ENCODE peak calls at places on chromosomes 4 and X, in eight cellular contexts. V is brain microvascular endothelial cell; X is dorsolateral prefrontal cortex; A is CD4-positive, alpha-beta T cell; K is left ventricle myocardium inferior; W is lower lobe of right lung; Y is psoas muscle; T is CD4-positive, alpha-beta memory T cell. L is an unnamed sample.

GRCh38 chr4:55517526-55518229 is 29.0 kb downstream of the CLOCK start:
- DNase-seq in V (no peak), X (no peak), A (no peak), K (no peak), W (no peak), Y (no peak), T (no peak), L (no peak)

GRCh38 chr4:186900232-186900900 is 176.7 kb upstream of the FAT1 start:
- DNase-seq in V (peak; percentile 93), X (no peak), A (no peak), K (no peak), W (no peak), Y (no peak), T (no peak), L (no peak)

GRCh38 chr4:8148159-8148558 is 10.5 kb downstream of the ABLIM2 start:
- DNase-seq in V (no peak), X (no peak), A (no peak), K (no peak), W (no peak), Y (no peak), T (no peak), L (no peak)

GRCh38 chr4:65508169-65508568 is 162.1 kb downstream of the EPHA5 start:
- DNase-seq in V (peak; percentile 62), X (no peak), A (no peak), K (no peak), W (no peak), Y (no peak), T (no peak), L (no peak)

GRCh38 chr4:11133868-11134267 is 294.8 kb downstream of the HS3ST1 start:
- DNase-seq in V (no peak), X (no peak), A (no peak), K (no peak), W (no peak), Y (no peak), T (no peak), L (no peak)

GRCh38 chr4:39637572-39638357 is 900 bp downstream of the SMIM14 start:
- DNase-seq in V (peak; percentile 55), X (no peak), A (peak; percentile 4), K (peak; percentile 60), W (peak; percentile 73), Y (peak; percentile 52), T (peak; percentile 34), L (peak; percentile 32)

GRCh38 chrX:38800981-38801845 is at the start of gene MID1IP1:
- DNase-seq in V (peak; percentile 91), X (peak; percentile 80), A (peak; percentile 64), K (peak; percentile 92), W (peak; percentile 94), Y (peak; percentile 91), T (peak; percentile 77), L (peak; percentile 86)

GRCh38 chr4:146104541-146104940 is 71.0 kb upstream of the LSM6 start:
- DNase-seq in V (no peak), X (no peak), A (no peak), K (no peak), W (no peak), Y (no peak), T (no peak), L (no peak)

GRCh38 chr4:86117781-86118302 is 242.0 kb downstream of the MAPK10 start:
- DNase-seq in V (peak; percentile 88), X (no peak), A (no peak), K (no peak), W (no peak), Y (no peak), T (no peak), L (no peak)

GRCh38 chr4:95232358-95233156 is 316.2 kb downstream of the UNC5C start:
- DNase-seq in V (no peak), X (no peak), A (no peak), K (no peak), W (no peak), Y (no peak), T (no peak), L (peak; percentile 5)

GRCh38 chr4:8391972-8392371 is 48.6 kb downstream of the ACOX3 start:
- DNase-seq in V (peak; percentile 85), X (no peak), A (no peak), K (peak; percentile 60), W (no peak), Y (peak; percentile 71), T (no peak), L (no peak)

GRCh38 chr4:152936446-152937279 is 540 bp downstream of the FHDC1 start:
- DNase-seq in V (no peak), X (no peak), A (no peak), K (no peak), W (peak; percentile 59), Y (peak; percentile 18), T (no peak), L (no peak)

DNA sequence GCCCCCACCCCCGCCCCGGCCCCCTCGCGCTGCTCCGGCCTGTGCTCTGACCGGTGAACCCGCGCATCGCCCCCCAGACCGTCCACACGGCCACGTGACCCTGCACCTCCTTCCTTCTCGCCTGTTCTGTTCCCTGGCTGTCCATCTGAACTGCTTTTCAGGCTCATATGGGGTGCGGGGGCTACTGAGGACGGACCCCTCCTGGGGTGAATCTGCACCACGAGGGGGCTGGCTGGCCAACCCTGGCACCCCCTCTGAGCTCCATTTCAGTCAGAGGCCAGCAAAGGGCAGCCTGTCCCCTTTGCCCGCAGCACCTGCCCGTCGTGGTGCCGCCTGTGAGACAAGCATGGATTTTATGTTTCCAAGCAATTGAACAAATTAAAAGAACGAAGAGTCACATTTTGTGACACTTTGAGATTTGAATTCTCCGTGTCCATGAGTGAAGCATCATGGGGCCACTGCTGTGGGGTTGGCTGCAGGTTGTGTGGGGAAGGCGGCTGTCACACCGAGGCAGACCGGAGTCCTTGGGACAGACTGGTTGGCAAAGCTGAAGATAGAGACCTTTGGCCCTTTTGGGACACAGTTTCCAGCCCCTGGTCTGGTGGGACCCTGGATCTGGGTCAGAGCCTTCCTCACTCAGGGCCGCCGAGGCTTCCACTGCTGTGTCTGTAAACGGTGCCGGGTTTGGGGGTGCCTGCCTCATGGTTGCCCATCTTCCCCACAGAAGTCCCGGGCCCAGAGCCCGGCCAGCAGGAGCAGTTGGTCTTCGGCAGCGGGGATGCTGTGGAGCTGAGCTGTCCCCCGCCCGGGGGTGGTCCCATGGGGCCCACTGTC is 5.7 kb downstream of the FGFR3 start:
- DNase-seq in V (no peak), X (no peak), A (no peak), K (no peak), W (no peak), Y (no peak), T (no peak), L (no peak)
- H3K27ac ChIP-seq in V (no peak overlapping the region), X (no peak overlapping the region), A (no peak overlapping the region), K (no peak overlapping the region), W (no peak overlapping the region), Y (no peak overlapping the region), T (no peak overlapping the region), L (no peak overlapping the region)

GRCh38 chr4:183635737-183636136 is 23.2 kb downstream of the RWDD4 start:
- DNase-seq in V (no peak), X (no peak), A (no peak), K (no peak), W (no peak), Y (no peak), T (no peak), L (no peak)

GRCh38 chr4:183637461-183637860 is 21.5 kb downstream of the RWDD4 start:
- DNase-seq in V (no peak), X (no peak), A (no peak), K (no peak), W (no peak), Y (no peak), T (no peak), L (no peak)

GRCh38 chr4:183636923-183637322 is 22.1 kb downstream of the RWDD4 start:
- DNase-seq in V (peak; percentile 46), X (no peak), A (no peak), K (no peak), W (no peak), Y (no peak), T (no peak), L (no peak)

GRCh38 chr4:183635333-183635732 is 23.7 kb downstream of the RWDD4 start:
- DNase-seq in V (no peak), X (no peak), A (no peak), K (no peak), W (no peak), Y (no peak), T (no peak), L (no peak)

DNA sequence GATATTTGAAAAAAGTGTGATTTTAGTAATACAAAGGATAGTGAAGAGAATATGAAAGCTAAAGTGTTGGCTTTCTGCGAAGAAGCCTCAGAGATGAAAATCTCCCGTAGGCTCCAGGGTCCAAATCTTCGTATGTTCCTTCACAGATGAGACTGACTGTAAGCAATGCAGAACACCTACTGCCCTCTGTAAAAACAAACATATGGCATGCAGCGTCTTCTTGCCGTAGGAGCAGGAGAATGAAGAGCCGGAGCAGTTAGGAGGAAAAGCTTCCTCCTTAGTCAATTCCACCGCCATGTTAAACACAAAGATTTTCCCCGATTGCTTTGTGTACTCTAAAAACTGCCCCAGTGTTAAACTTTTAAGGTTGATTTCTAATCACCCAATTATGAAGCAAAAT is 22.5 kb downstream of the RWDD4 start:
- DNase-seq in V (peak; percentile 29), X (no peak), A (no peak), K (no peak), W (no peak), Y (no peak), T (no peak), L (no peak)
- H3K27ac ChIP-seq in V (peak overlapping the region; percentile 66), X (no peak overlapping the region), A (no peak overlapping the region), K (no peak overlapping the region), W (peak overlapping the region; percentile 59), Y (no peak overlapping the region), T (no peak overlapping the region), L (no peak overlapping the region)

DNA sequence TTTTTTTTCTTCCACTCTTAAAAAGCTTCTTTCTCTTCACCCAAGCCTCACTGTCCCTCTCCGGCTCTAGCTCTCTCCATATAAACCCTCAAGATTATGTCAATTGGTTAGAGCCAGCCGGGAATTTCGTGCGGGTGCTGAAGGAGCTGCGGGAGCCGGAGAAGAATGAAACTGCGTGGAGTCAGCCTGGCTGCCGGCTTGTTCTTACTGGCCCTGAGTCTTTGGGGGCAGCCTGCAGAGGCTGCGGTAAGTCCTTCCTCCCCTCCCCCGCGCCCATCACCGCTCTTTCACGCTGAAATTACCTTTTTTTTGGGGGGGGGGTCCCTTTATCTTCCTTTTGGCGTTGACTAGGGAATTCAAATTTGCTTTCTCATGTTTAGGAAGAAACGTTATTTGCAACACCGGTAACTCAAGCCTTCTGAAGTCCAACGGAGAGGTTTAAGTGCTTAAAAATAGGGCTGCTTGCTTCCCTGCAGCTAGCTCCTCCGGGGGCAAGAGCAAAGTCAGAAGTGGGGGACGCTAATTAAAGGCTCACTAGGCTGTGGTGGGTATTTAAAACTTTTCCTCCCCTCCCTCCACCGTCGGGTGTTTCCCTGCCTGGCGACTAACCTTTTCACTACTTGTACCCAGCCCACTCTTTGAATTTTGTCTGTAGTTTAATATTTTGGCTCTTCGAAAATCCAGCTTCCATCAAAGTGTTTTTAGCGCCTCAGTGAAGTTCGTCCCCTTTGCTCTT is 491 bp downstream of the COL4A5 start:
- DNase-seq in V (no peak), X (no peak), A (no peak), K (no peak), W (peak; percentile 30), Y (no peak), T (no peak), L (no peak)
- H3K27ac ChIP-seq in V (peak overlapping the region; percentile 78), X (no peak overlapping the region), A (no peak overlapping the region), K (peak overlapping the region; percentile 82), W (peak overlapping the region; percentile 11), Y (peak overlapping the region; percentile 75), T (no peak overlapping the region), L (no peak overlapping the region)

DNA sequence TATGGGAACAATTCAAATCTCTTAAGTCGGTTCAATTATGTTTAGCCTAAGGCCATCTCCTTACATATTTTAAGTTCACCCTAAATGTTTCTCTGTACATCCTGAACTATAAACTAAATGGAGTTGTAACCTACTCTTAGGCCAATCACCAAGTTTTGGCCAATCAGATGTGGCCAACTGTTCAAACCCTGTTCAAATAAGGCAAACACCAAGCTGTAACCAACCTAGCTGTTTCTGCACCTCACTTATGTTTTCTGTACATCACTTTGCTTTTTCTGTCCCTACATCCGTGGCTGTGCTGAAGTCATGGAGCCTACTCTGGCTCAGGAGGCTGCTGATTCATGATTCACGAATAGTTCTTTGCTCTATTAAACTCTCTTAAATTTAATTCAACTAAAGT is 165.3 kb downstream of the GASK1B start:
- DNase-seq in V (no peak), X (no peak), A (no peak), K (no peak), W (no peak), Y (no peak), T (no peak), L (no peak)
- H3K27ac ChIP-seq in V (peak overlapping the region; percentile 27), X (no peak overlapping the region), A (no peak overlapping the region), K (peak overlapping the region; percentile 70), W (no peak overlapping the region), Y (no peak overlapping the region), T (no peak overlapping the region), L (no peak overlapping the region)

L was measured in substantia nigra.